ENCODE peak calls at places on chromosomes 13 and 19, in eight cellular contexts. H is cardiac muscle cell, N is Panc1, O is ascending aorta, G is hepatocyte, Q is thoracic aorta, S is GM23248, Z is fibroblast of lung. U is an unnamed sample. For H3K4me1 and H3K27me3, the result is how much of the 10 kb centered on the place peaks cover.

GRCh38 chr13:63184693-63185092 is 1769.0 kb upstream of the PCDH20 start:
- DNase-seq in O (no peak), N (no peak), H (peak), Z (peak), S (peak), G (no peak), Q (no peak), U (peak)

GRCh38 chr13:44300895-44301638 is 72.6 kb upstream of the SERP2 start:
- DNase-seq in O (peak), Q (no peak), G (no peak), N (no peak), H (peak), Z (peak), S (peak), U (peak)

GRCh38 chr19:1765182-1765903 is 12.0 kb downstream of the ONECUT3 start:
- DNase-seq in S (peak), Q (no peak), N (no peak), H (no peak), G (no peak), Z (no peak), O (no peak), U (no peak)

GRCh38 chr13:103275708-103276107 is 209.5 kb upstream of the SLC10A2 start:
- DNase-seq in H (no peak), S (no peak), O (no peak), G (no peak), Z (no peak), Q (no peak), N (no peak), U (no peak)

GRCh38 chr19:39500543-39500942 is 1.8 kb downstream of the DLL3 start:
- DNase-seq in S (no peak), G (no peak), O (no peak), Q (no peak), H (no peak), N (no peak), Z (no peak), U (no peak)

GRCh38 chr19:1116726-1117581 is 13.2 kb downstream of the GPX4 start:
- DNase-seq in S (no peak), Z (no peak), N (no peak), Q (no peak), G (no peak), H (no peak), O (no peak), U (no peak)

GRCh38 chr13:43227721-43228120 is 204.3 kb downstream of the DNAJC15 start:
- DNase-seq in S (peak), H (no peak), Q (no peak), N (no peak), G (no peak), O (no peak), Z (peak), U (no peak)

GRCh38 chr13:76053181-76053580 is 417.1 kb downstream of the LMO7 start:
- DNase-seq in Z (no peak), O (no peak), N (no peak), G (no peak), H (no peak), S (no peak), Q (no peak), U (no peak)

GRCh38 chr19:35249146-35249847 is 495 bp downstream of the LSR start:
- DNase-seq in S (no peak), Z (no peak), G (peak), Q (no peak), O (no peak), H (no peak), N (no peak), U (no peak)

GRCh38 chr19:19552811-19553210 is 14.7 kb downstream of the CILP2 start:
- DNase-seq in S (peak), Z (peak), G (peak), O (no peak), Q (no peak), N (no peak), H (peak), U (peak)

GRCh38 chr13:32587774-32588165 is 1.5 kb downstream of the PDS5B start:
- DNase-seq in S (peak), H (no peak), O (no peak), G (no peak), Q (no peak), N (no peak), Z (peak), U (no peak)

GRCh38 chr13:99614465-99614885 is 113.2 kb downstream of the TM9SF2 start:
- DNase-seq in Z (no peak), N (no peak), S (no peak), Q (no peak), O (no peak), G (peak), H (no peak), U (no peak)

GRCh38 chr13:30816733-30817132 is 81.4 kb downstream of the ALOX5AP start:
- DNase-seq in H (no peak), G (no peak), N (no peak), Q (no peak), S (no peak), Z (no peak), O (no peak), U (no peak)

GRCh38 chr13:73465629-73465974 is 406.8 kb downstream of the KLF5 start:
- DNase-seq in Z (peak), O (no peak), N (no peak), Q (no peak), S (peak), H (no peak), G (peak), U (peak)

GRCh38 chr13:40492511-40492910 is 173.9 kb downstream of the FOXO1 start:
- DNase-seq in N (no peak), S (no peak), Q (no peak), H (no peak), O (no peak), G (no peak), Z (no peak), U (no peak)

GRCh38 chr13:40488869-40489391 is 177.5 kb downstream of the FOXO1 start:
- DNase-seq in O (no peak), Z (no peak), G (no peak), N (no peak), Q (no peak), S (no peak), H (no peak), U (no peak)

GRCh38 chr13:40486518-40487163 is 179.8 kb downstream of the FOXO1 start:
- DNase-seq in Q (no peak), O (no peak), G (no peak), Z (no peak), N (no peak), H (no peak), S (no peak), U (no peak)

GRCh38 chr13:40494513-40494912 is 171.9 kb downstream of the FOXO1 start:
- DNase-seq in O (no peak), S (no peak), Z (peak), N (no peak), H (peak), Q (no peak), G (no peak), U (no peak)

GRCh38 chr13:40490086-40490723 is 176.2 kb downstream of the FOXO1 start:
- DNase-seq in Z (no peak), O (no peak), Q (no peak), S (no peak), G (no peak), N (no peak), H (no peak), U (no peak)
- H3K4me3 ChIP-seq in Z (no peak), O (no peak), Q (no peak), S (no peak), G (no peak), N (no peak), H (no peak), U (no peak)

DNA sequence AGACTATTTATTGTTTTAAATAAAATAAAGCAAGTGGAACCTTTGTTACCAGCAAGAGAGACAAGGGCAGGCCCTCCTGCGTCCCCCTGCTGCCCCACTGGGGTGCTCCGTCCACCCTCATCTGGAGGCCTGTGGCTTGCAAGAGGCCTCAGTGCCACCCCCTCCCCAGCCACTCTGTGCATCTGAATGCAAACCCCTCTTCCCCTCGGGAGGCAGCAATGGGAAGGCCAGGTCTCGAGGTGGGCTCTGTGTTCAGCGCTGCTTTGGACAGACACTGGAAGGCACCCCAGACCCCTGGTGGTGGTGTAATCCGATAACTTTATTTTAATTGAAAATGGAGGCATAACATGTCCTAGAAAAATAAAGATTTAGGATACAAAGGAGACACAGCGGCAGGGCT is 4.6 kb downstream of the SIX5 start:
- DNase-seq in Z (no peak), O (no peak), N (no peak), H (no peak), G (no peak), Q (no peak), S (no peak), U (no peak)
- H3K4me1 ChIP-seq in Z (under half), O (under half), N (under half), H (under half), G (under half), Q (under half), S (under half), U (under half)

GRCh38 chr13:27968316-27969072 is 621 bp downstream of the CDX2 start:
- DNase-seq in N (no peak), H (no peak), S (no peak), G (no peak), O (no peak), Q (no peak), Z (no peak), U (no peak)

GRCh38 chr13:27971236-27971645 is 2.1 kb upstream of the CDX2 start:
- DNase-seq in Z (no peak), O (no peak), Q (no peak), S (no peak), G (peak), N (no peak), H (no peak), U (no peak)

GRCh38 chr13:27969073-27969865 is at the start of gene CDX2:
- DNase-seq in S (no peak), Q (no peak), N (no peak), G (peak), O (no peak), H (no peak), Z (no peak), U (no peak)

GRCh38 chr13:27970382-27971235 is 1.5 kb upstream of the CDX2 start:
- DNase-seq in N (no peak), O (no peak), Q (no peak), G (no peak), S (no peak), Z (no peak), H (no peak), U (no peak)

DNA sequence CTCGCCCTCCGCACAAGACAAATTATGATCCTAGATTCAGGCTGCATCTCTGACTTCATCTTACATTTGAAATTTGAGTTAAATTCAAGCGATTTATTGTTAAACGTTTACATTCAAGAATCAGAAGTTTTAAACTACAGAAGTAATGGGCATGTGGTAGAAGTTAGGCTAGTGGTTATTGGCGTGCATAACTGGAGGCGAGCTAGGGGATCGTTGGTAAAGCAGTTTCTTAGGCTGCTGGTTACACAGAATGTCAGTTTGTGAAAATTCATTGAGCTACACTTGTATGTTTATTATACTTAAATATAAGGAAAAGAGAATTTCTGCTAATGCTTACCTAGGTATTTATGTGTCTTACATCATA is 733 bp upstream of the CDX2 start:
- DNase-seq in N (no peak), O (no peak), S (no peak), Z (no peak), Q (no peak), G (no peak), H (no peak), U (no peak)
- H3K27me3 ChIP-seq in N (under half), O (under half), S (half or more), Z (half or more), Q (under half), G (half or more), H (half or more), U (half or more)

DNA sequence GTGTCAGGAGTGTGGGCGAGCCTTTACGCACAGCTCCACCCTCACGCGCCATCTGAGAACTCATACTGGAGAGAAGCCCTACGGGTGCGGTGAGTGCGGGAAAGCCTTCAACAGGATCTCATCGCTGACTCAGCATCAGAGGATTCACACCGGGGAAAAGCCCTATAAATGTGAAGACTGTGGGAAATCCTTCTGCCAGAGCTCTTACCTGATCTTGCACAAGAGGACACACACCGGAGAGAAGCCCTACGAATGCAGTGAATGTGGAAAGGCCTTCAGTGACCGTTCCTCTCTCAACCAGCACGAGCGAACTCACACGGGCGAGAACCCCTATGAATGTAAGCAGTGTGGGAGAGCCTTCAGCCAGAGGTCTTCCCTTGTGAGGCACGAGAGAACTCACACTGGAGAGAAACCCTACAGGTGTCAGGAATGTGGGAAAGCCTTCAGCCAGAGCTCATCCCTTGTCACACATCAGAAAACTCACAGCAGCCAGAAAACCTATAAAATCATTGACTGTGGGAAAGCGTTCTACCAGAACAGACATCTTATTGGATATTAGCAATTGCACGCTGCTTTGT is 6.9 kb upstream of the ZNF555 start:
- DNase-seq in Q (no peak), O (no peak), G (no peak), Z (no peak), H (no peak), S (peak), N (no peak), U (no peak)
- H3K4me3 ChIP-seq in Q (no peak), O (no peak), G (no peak), Z (no peak), H (no peak), S (no peak), N (no peak), U (peak)

DNA sequence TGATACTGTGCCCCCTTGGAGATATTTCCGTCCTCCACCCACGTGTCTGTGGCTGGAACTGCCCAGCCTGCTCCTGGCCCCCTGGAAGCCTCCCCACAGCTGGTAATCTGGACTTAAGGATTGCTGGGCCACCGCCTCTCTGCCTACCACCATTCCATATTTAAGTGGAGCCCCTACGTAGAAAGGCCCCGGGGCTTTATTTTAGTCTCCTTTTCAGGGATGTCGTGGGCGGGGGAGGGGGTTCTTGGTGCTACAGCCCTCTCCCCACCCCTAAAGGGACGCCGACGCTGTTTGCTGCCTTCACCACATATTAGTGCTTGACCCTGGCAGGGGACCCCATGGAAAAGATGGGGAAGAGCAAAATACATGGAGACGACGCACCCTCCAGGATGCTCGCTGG is 2.7 kb upstream of the NOP53 start:
- DNase-seq in Q (no peak), Z (peak), N (no peak), H (no peak), G (no peak), O (no peak), S (peak), U (peak)
- H3K4me1 ChIP-seq in Q (under half), Z (under half), N (under half), H (under half), G (under half), O (under half), S (under half), U (under half)

DNA sequence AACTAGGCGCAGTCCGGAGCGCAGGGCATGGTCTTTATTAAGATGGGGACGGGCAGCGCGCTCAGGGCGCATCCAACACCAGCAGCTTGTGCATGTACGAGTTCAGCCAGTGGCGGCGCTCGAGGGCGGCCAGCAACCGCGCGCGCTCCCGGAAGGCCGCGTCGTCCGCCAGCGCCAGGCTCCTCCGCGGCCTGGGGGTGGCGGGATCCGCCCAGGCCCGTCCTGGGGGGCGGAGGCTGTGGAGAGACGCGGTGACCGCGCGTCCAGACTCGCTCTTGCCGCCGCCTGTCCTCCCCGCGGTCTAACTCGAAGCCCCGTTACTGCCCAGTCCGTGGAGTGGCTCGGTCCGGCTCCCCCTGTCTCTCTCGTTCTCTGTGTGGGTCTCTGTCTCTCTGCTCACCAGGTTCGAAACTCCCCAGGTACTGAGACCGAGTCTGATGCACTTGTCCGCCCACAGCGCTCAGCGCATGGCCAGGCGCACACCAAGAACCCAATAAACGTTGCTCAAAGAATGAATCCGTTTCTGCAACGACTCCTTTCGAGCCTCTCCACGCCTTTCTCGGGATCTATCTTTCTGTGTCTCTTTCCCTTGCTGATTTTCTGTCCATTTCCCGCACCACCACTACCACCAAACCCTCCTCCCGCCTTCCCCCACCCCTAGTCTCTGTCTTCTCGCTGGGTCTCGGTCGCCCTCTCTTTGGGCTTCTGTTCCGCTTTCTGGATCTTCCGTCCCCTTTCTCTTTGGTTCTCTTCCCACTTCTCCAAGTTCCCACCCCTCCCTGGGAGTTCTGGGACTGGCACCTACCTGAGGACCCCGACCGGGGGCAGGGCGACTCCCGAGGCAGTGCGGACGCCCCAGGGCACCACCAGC is 599 bp downstream of the PTH2 start:
- DNase-seq in H (peak), G (peak), S (peak), Q (no peak), Z (peak), O (no peak), N (no peak), U (peak)
- H3K27me3 ChIP-seq in H (half or more), G (half or more), S (half or more), Q (half or more), Z (half or more), O (under half), N (under half), U (half or more)

DNA sequence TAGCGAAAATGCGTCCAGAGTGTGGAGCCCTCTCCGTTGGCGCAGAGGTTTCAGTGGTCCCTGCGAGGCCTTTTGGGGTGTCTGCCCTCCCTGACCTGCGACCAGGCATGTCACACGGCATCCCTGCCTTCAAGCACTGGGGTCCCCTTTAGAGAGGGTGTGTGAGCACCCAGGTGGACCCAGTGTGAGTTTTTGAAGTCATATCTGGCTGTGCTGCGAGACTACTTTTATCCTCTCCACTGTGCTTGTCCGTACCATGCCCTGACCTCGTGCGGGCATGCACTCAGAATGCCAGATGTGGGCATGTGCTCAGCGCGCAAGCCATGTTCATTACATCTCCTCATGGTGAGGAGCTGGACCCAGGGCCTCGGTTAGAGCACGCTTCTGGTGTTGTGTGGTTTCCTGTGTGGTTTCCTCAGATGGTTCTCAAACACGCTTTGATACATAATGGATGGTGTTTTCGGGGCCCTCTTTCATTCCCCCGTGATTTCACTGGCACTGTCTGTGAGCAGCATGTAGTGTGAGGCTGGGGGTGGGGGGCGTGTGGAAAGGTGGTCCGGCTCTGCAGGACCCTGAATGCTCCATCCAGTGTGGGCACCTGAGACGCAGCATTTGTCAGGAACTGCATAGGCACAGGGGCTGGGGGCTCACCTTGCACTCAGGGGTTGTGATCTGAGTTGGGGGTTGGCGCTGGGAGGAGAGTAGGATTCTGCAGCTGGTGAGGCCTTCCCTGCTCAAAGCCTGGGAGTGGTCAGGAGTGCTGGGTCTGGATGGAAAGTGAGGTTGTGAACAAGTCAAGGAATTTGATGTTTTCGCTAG is 2.3 kb downstream of the TFDP1 start:
- DNase-seq in O (no peak), Z (no peak), Q (no peak), G (no peak), N (no peak), S (no peak), H (no peak), U (no peak)
- H3K4me3 ChIP-seq in O (no peak), Z (no peak), Q (no peak), G (no peak), N (no peak), S (no peak), H (no peak), U (no peak)

U was measured in adipocyte.